ENCODE peak calls at places on chromosomes 6 and 20, in nine cellular contexts. One of them, this sample, is unnamed.

GRCh38 chr20:14799671-14800070 is 462.3 kb upstream of the FLRT3 start:
- DNase-seq in right lobe of liver: no peak
- DNase-seq in AG10803: no peak
- DNase-seq in breast epithelium: no peak
- DNase-seq in CD8-positive, alpha-beta T cell: no peak
- DNase-seq in A549: no peak
- DNase-seq in heart left ventricle: no peak
- DNase-seq in foreskin fibroblast: no peak
- DNase-seq in IMR-90: no peak
- DNase-seq in this sample: no peak

GRCh38 chr6:11535801-11536230 is 1.7 kb upstream of the TMEM170B start:
- DNase-seq in foreskin fibroblast: peak; percentile 62
- DNase-seq in CD8-positive, alpha-beta T cell: no peak
- DNase-seq in A549: no peak
- DNase-seq in heart left ventricle: no peak
- DNase-seq in breast epithelium: no peak
- DNase-seq in IMR-90: peak; percentile 46
- DNase-seq in right lobe of liver: no peak
- DNase-seq in AG10803: peak; percentile 26
- DNase-seq in this sample: no peak

GRCh38 chr6:107598091-107598490 is 108.2 kb downstream of the SOBP start:
- DNase-seq in foreskin fibroblast: no peak
- DNase-seq in breast epithelium: no peak
- DNase-seq in AG10803: no peak
- DNase-seq in right lobe of liver: no peak
- DNase-seq in IMR-90: no peak
- DNase-seq in heart left ventricle: no peak
- DNase-seq in A549: no peak
- DNase-seq in CD8-positive, alpha-beta T cell: no peak
- DNase-seq in this sample: no peak

GRCh38 chr6:151101116-151101810 is 138.5 kb upstream of the AKAP12 start:
- DNase-seq in AG10803: peak; percentile 9
- DNase-seq in breast epithelium: no peak
- DNase-seq in A549: no peak
- DNase-seq in foreskin fibroblast: no peak
- DNase-seq in IMR-90: no peak
- DNase-seq in CD8-positive, alpha-beta T cell: no peak
- DNase-seq in right lobe of liver: no peak
- DNase-seq in heart left ventricle: no peak
- DNase-seq in this sample: no peak

GRCh38 chr6:44397424-44398169 is 10.1 kb downstream of the CDC5L start:
- DNase-seq in AG10803: no peak
- DNase-seq in breast epithelium: no peak
- DNase-seq in right lobe of liver: no peak
- DNase-seq in CD8-positive, alpha-beta T cell: no peak
- DNase-seq in foreskin fibroblast: no peak
- DNase-seq in IMR-90: no peak
- DNase-seq in heart left ventricle: no peak
- DNase-seq in A549: no peak
- DNase-seq in this sample: no peak

GRCh38 chr20:41304002-41304401 is 13.5 kb downstream of the ZHX3 start:
- DNase-seq in breast epithelium: no peak
- DNase-seq in heart left ventricle: no peak
- DNase-seq in foreskin fibroblast: no peak
- DNase-seq in CD8-positive, alpha-beta T cell: no peak
- DNase-seq in A549: no peak
- DNase-seq in right lobe of liver: no peak
- DNase-seq in AG10803: no peak
- DNase-seq in IMR-90: no peak
- DNase-seq in this sample: no peak

GRCh38 chr6:125780540-125781306 is 10.0 kb upstream of the NCOA7 start:
- DNase-seq in foreskin fibroblast: peak; percentile 88
- DNase-seq in IMR-90: peak; percentile 78
- DNase-seq in CD8-positive, alpha-beta T cell: peak; percentile 35
- DNase-seq in A549: peak; percentile 83
- DNase-seq in right lobe of liver: peak; percentile 71
- DNase-seq in breast epithelium: no peak
- DNase-seq in AG10803: peak; percentile 83
- DNase-seq in heart left ventricle: peak; percentile 59
- DNase-seq in this sample: no peak

GRCh38 chr6:165306955-165307354 is 2.5 kb downstream of the C6orf118 start:
- DNase-seq in foreskin fibroblast: no peak
- DNase-seq in right lobe of liver: no peak
- DNase-seq in breast epithelium: no peak
- DNase-seq in A549: no peak
- DNase-seq in heart left ventricle: no peak
- DNase-seq in IMR-90: no peak
- DNase-seq in CD8-positive, alpha-beta T cell: no peak
- DNase-seq in AG10803: no peak
- DNase-seq in this sample: no peak

GRCh38 chr6:129860901-129861665 is at the start of gene TMEM244:
- DNase-seq in foreskin fibroblast: peak; percentile 89
- DNase-seq in CD8-positive, alpha-beta T cell: no peak
- DNase-seq in breast epithelium: no peak
- DNase-seq in heart left ventricle: no peak
- DNase-seq in AG10803: peak; percentile 93
- DNase-seq in IMR-90: peak; percentile 70
- DNase-seq in A549: no peak
- DNase-seq in right lobe of liver: no peak
- DNase-seq in this sample: peak; percentile 42

GRCh38 chr6:24522090-24522820 is 27.5 kb downstream of the ALDH5A1 start:
- DNase-seq in AG10803: no peak
- DNase-seq in IMR-90: peak; percentile 17
- DNase-seq in breast epithelium: no peak
- DNase-seq in right lobe of liver: no peak
- DNase-seq in CD8-positive, alpha-beta T cell: no peak
- DNase-seq in foreskin fibroblast: no peak
- DNase-seq in A549: no peak
- DNase-seq in heart left ventricle: no peak
- DNase-seq in this sample: no peak

GRCh38 chr6:45187841-45188240 is 140.3 kb upstream of the RUNX2 start:
- DNase-seq in CD8-positive, alpha-beta T cell: no peak
- DNase-seq in heart left ventricle: no peak
- DNase-seq in A549: no peak
- DNase-seq in breast epithelium: no peak
- DNase-seq in IMR-90: peak; percentile 55
- DNase-seq in AG10803: peak; percentile 15
- DNase-seq in foreskin fibroblast: peak; percentile 49
- DNase-seq in right lobe of liver: no peak
- DNase-seq in this sample: peak; percentile 20

GRCh38 chr6:170292111-170292777 is 1.4 kb upstream of the DLL1 start:
- DNase-seq in right lobe of liver: no peak
- DNase-seq in heart left ventricle: no peak
- DNase-seq in breast epithelium: no peak
- DNase-seq in foreskin fibroblast: peak; percentile 37
- DNase-seq in CD8-positive, alpha-beta T cell: no peak
- DNase-seq in IMR-90: no peak
- DNase-seq in A549: no peak
- DNase-seq in AG10803: no peak
- DNase-seq in this sample: no peak

GRCh38 chr6:62645274-62645673 is 359.2 kb upstream of the KHDRBS2 start:
- DNase-seq in breast epithelium: no peak
- DNase-seq in heart left ventricle: no peak
- DNase-seq in A549: no peak
- DNase-seq in right lobe of liver: no peak
- DNase-seq in CD8-positive, alpha-beta T cell: no peak
- DNase-seq in AG10803: no peak
- DNase-seq in IMR-90: no peak
- DNase-seq in foreskin fibroblast: no peak
- DNase-seq in this sample: no peak

GRCh38 chr6:16238658-16239089 is 287 bp downstream of the GMPR start:
- DNase-seq in IMR-90: no peak
- DNase-seq in AG10803: no peak
- DNase-seq in heart left ventricle: no peak
- DNase-seq in breast epithelium: no peak
- DNase-seq in CD8-positive, alpha-beta T cell: no peak
- DNase-seq in foreskin fibroblast: no peak
- DNase-seq in A549: no peak
- DNase-seq in right lobe of liver: no peak
- DNase-seq in this sample: no peak

GRCh38 chr6:124812067-124812466 is 150.2 kb upstream of the RNF217 start:
- DNase-seq in heart left ventricle: no peak
- DNase-seq in breast epithelium: no peak
- DNase-seq in foreskin fibroblast: no peak
- DNase-seq in right lobe of liver: no peak
- DNase-seq in CD8-positive, alpha-beta T cell: no peak
- DNase-seq in A549: no peak
- DNase-seq in AG10803: no peak
- DNase-seq in IMR-90: no peak
- DNase-seq in this sample: no peak

GRCh38 chr6:136791296-136792065 is 796 bp downstream of the MAP3K5 start:
- DNase-seq in AG10803: peak; percentile 48
- DNase-seq in breast epithelium: no peak
- DNase-seq in heart left ventricle: peak; percentile 65
- DNase-seq in foreskin fibroblast: peak; percentile 81
- DNase-seq in A549: peak; percentile 53
- DNase-seq in IMR-90: peak; percentile 67
- DNase-seq in CD8-positive, alpha-beta T cell: peak; percentile 37
- DNase-seq in right lobe of liver: peak; percentile 92
- DNase-seq in this sample: peak; percentile 25

GRCh38 chr6:129980821-129981220 is 37.6 kb upstream of the L3MBTL3 start:
- DNase-seq in foreskin fibroblast: peak; percentile 32
- DNase-seq in heart left ventricle: no peak
- DNase-seq in IMR-90: no peak
- DNase-seq in breast epithelium: no peak
- DNase-seq in CD8-positive, alpha-beta T cell: no peak
- DNase-seq in A549: no peak
- DNase-seq in right lobe of liver: no peak
- DNase-seq in AG10803: no peak
- DNase-seq in this sample: no peak

GRCh38 chr6:15573376-15573775 is 89.5 kb downstream of the DTNBP1 start:
- DNase-seq in A549: no peak
- DNase-seq in heart left ventricle: no peak
- DNase-seq in IMR-90: no peak
- DNase-seq in foreskin fibroblast: no peak
- DNase-seq in AG10803: no peak
- DNase-seq in right lobe of liver: no peak
- DNase-seq in breast epithelium: no peak
- DNase-seq in CD8-positive, alpha-beta T cell: no peak
- DNase-seq in this sample: no peak

GRCh38 chr6:115594894-115595293 is 465.8 kb downstream of the FRK start:
- DNase-seq in breast epithelium: no peak
- DNase-seq in CD8-positive, alpha-beta T cell: no peak
- DNase-seq in foreskin fibroblast: no peak
- DNase-seq in A549: no peak
- DNase-seq in IMR-90: no peak
- DNase-seq in heart left ventricle: no peak
- DNase-seq in right lobe of liver: no peak
- DNase-seq in AG10803: no peak
- DNase-seq in this sample: no peak

GRCh38 chr6:131920656-131921055 is 30.5 kb downstream of the CCN2 start:
- DNase-seq in A549: no peak
- DNase-seq in heart left ventricle: no peak
- DNase-seq in AG10803: no peak
- DNase-seq in foreskin fibroblast: no peak
- DNase-seq in CD8-positive, alpha-beta T cell: no peak
- DNase-seq in breast epithelium: no peak
- DNase-seq in right lobe of liver: no peak
- DNase-seq in IMR-90: no peak
- DNase-seq in this sample: no peak
- TF ChIP-seq CTCF in A549: no peak
- TF ChIP-seq CTCF in heart left ventricle: no peak
- TF ChIP-seq CTCF in AG10803: no peak
- TF ChIP-seq CTCF in foreskin fibroblast: no peak
- TF ChIP-seq CTCF in CD8-positive, alpha-beta T cell: no peak
- TF ChIP-seq CTCF in breast epithelium: no peak
- TF ChIP-seq CTCF in right lobe of liver: no peak
- TF ChIP-seq CTCF in IMR-90: no peak
- TF ChIP-seq CTCF in this sample: no peak

DNA sequence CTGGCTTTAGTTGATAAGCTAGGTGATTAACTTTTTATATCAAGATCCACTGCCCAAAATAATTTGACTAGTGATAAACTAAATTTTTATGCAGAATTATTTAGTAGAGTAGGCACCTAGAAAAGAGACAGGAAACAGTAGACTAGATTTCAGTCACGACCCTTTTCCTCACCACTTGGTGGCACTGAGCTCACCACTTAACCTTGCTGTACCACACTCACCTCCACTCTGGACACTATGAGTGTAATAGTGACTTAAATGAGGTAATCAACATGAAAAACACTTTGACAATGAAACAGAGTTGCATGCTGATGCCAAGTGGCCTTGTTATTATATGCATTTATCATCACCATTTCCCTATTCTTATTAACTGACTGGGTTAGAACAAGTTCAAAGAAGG is 730.4 kb downstream of the KIF16B start:
- DNase-seq in CD8-positive, alpha-beta T cell: no peak
- DNase-seq in AG10803: no peak
- DNase-seq in A549: no peak
- DNase-seq in breast epithelium: no peak
- DNase-seq in right lobe of liver: no peak
- DNase-seq in foreskin fibroblast: no peak
- DNase-seq in heart left ventricle: no peak
- DNase-seq in IMR-90: no peak
- DNase-seq in this sample: no peak
- TF ChIP-seq CTCF in CD8-positive, alpha-beta T cell: no peak
- TF ChIP-seq CTCF in AG10803: no peak
- TF ChIP-seq CTCF in A549: no peak
- TF ChIP-seq CTCF in breast epithelium: no peak
- TF ChIP-seq CTCF in right lobe of liver: no peak
- TF ChIP-seq CTCF in foreskin fibroblast: no peak
- TF ChIP-seq CTCF in heart left ventricle: no peak
- TF ChIP-seq CTCF in IMR-90: no peak
- TF ChIP-seq CTCF in this sample: no peak

DNA sequence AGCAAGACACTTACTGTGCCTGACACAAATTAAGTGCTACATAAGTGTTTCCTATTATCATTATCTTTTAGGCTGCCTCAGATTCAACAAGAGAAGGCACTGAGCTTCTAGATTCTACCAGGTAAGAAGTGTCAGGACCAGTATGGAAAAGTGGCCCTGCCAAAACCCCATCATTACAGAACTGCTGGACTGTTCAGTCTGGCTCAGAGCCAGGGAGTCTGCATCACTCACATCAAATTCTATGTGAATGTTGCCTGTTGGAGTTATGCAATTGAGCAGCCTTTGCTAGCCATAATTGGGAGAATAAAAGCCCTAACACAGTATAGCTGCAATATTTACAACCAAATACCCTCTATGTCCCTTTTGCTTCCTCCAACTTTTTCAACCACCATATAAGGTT is 70.9 kb downstream of the ATG5 start:
- DNase-seq in CD8-positive, alpha-beta T cell: no peak
- DNase-seq in foreskin fibroblast: peak; percentile 80
- DNase-seq in heart left ventricle: no peak
- DNase-seq in right lobe of liver: no peak
- DNase-seq in A549: no peak
- DNase-seq in breast epithelium: no peak
- DNase-seq in AG10803: peak; percentile 77
- DNase-seq in IMR-90: peak; percentile 70
- DNase-seq in this sample: no peak
- TF ChIP-seq CTCF in CD8-positive, alpha-beta T cell: no peak
- TF ChIP-seq CTCF in foreskin fibroblast: no peak
- TF ChIP-seq CTCF in heart left ventricle: no peak
- TF ChIP-seq CTCF in right lobe of liver: no peak
- TF ChIP-seq CTCF in A549: no peak
- TF ChIP-seq CTCF in breast epithelium: no peak
- TF ChIP-seq CTCF in AG10803: no peak
- TF ChIP-seq CTCF in IMR-90: no peak
- TF ChIP-seq CTCF in this sample: no peak

DNA sequence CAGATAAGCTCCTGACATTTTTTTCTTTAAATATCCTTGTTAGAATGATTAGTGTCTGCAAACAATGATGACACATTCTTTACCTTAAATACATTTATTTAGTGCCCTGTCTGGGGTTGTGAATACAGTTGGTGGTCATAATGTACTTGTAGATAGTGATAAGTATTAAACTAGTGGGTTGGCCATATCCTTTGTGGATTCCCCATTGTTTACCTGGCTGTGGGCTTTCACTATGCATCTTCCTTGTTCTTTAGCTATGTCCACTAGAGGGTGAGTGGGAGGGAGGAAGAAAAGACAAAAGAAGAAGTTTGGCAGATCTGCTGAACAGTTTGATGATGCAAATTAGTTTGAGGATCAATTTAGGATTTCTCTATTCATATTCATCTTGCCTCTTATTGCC is 15.7 kb downstream of the HS3ST5 start:
- DNase-seq in right lobe of liver: no peak
- DNase-seq in CD8-positive, alpha-beta T cell: no peak
- DNase-seq in IMR-90: no peak
- DNase-seq in A549: no peak
- DNase-seq in breast epithelium: no peak
- DNase-seq in foreskin fibroblast: no peak
- DNase-seq in AG10803: no peak
- DNase-seq in heart left ventricle: no peak
- DNase-seq in this sample: no peak
- TF ChIP-seq CTCF in right lobe of liver: no peak
- TF ChIP-seq CTCF in CD8-positive, alpha-beta T cell: no peak
- TF ChIP-seq CTCF in IMR-90: no peak
- TF ChIP-seq CTCF in A549: no peak
- TF ChIP-seq CTCF in breast epithelium: no peak
- TF ChIP-seq CTCF in foreskin fibroblast: no peak
- TF ChIP-seq CTCF in AG10803: no peak
- TF ChIP-seq CTCF in heart left ventricle: no peak
- TF ChIP-seq CTCF in this sample: no peak

This sample was measured in AG09319.